ENCODE peak calls at places on chromosomes 7 and 10, in ten cellular contexts. One of them, this sample, is unnamed.

GRCh38 chr7:30884881-30885280 is 26.8 kb upstream of the AQP1 start:
- DNase-seq in H54: no peak
- DNase-seq in kidney tubule cell: no peak
- DNase-seq in nephron progenitor cell: no peak
- DNase-seq in HEK293T: no peak
- DNase-seq in LoVo: no peak
- DNase-seq in thoracic aorta: no peak
- DNase-seq in SJSA1: no peak
- DNase-seq in ovary: no peak
- DNase-seq in GM12865: no peak
- DNase-seq in this sample: no peak

GRCh38 chr7:158821173-158822021 is 7.9 kb downstream of the ESYT2 start:
- DNase-seq in HEK293T: no peak
- DNase-seq in SJSA1: peak; percentile 69
- DNase-seq in thoracic aorta: no peak
- DNase-seq in kidney tubule cell: peak; percentile 75
- DNase-seq in LoVo: peak; percentile 88
- DNase-seq in nephron progenitor cell: no peak
- DNase-seq in ovary: no peak
- DNase-seq in H54: no peak
- DNase-seq in GM12865: no peak
- DNase-seq in this sample: peak; percentile 69

GRCh38 chr10:44280615-44281014 is 104.3 kb downstream of the CXCL12 start:
- DNase-seq in kidney tubule cell: no peak
- DNase-seq in thoracic aorta: no peak
- DNase-seq in GM12865: no peak
- DNase-seq in H54: no peak
- DNase-seq in HEK293T: no peak
- DNase-seq in SJSA1: no peak
- DNase-seq in ovary: no peak
- DNase-seq in nephron progenitor cell: no peak
- DNase-seq in LoVo: no peak
- DNase-seq in this sample: no peak

GRCh38 chr7:149125189-149125863 is 798 bp downstream of the ZNF425 start:
- DNase-seq in kidney tubule cell: peak; percentile 27
- DNase-seq in LoVo: no peak
- DNase-seq in H54: no peak
- DNase-seq in HEK293T: no peak
- DNase-seq in GM12865: no peak
- DNase-seq in ovary: no peak
- DNase-seq in nephron progenitor cell: no peak
- DNase-seq in thoracic aorta: no peak
- DNase-seq in SJSA1: no peak
- DNase-seq in this sample: no peak

GRCh38 chr7:111867348-111867931 is 305.1 kb upstream of the IMMP2L start:
- DNase-seq in nephron progenitor cell: no peak
- DNase-seq in ovary: no peak
- DNase-seq in kidney tubule cell: no peak
- DNase-seq in LoVo: no peak
- DNase-seq in H54: no peak
- DNase-seq in GM12865: no peak
- DNase-seq in thoracic aorta: no peak
- DNase-seq in HEK293T: no peak
- DNase-seq in SJSA1: no peak
- DNase-seq in this sample: no peak

GRCh38 chr10:98364432-98365102 is 50.4 kb downstream of the PYROXD2 start:
- DNase-seq in SJSA1: no peak
- DNase-seq in ovary: no peak
- DNase-seq in nephron progenitor cell: no peak
- DNase-seq in thoracic aorta: no peak
- DNase-seq in LoVo: no peak
- DNase-seq in HEK293T: no peak
- DNase-seq in GM12865: no peak
- DNase-seq in kidney tubule cell: no peak
- DNase-seq in H54: no peak
- DNase-seq in this sample: no peak

GRCh38 chr7:117171106-117171505 is 151.8 kb downstream of the WNT2 start:
- DNase-seq in nephron progenitor cell: no peak
- DNase-seq in H54: no peak
- DNase-seq in HEK293T: peak; percentile 22
- DNase-seq in ovary: no peak
- DNase-seq in SJSA1: no peak
- DNase-seq in kidney tubule cell: no peak
- DNase-seq in LoVo: no peak
- DNase-seq in thoracic aorta: no peak
- DNase-seq in GM12865: no peak
- DNase-seq in this sample: no peak

GRCh38 chr7:78420001-78420400 is 621.4 kb downstream of the PHTF2 start:
- DNase-seq in SJSA1: no peak
- DNase-seq in GM12865: no peak
- DNase-seq in H54: no peak
- DNase-seq in ovary: no peak
- DNase-seq in LoVo: no peak
- DNase-seq in kidney tubule cell: no peak
- DNase-seq in nephron progenitor cell: no peak
- DNase-seq in thoracic aorta: no peak
- DNase-seq in HEK293T: no peak
- DNase-seq in this sample: no peak

GRCh38 chr7:7210475-7211237 is 28.3 kb downstream of the C1GALT1 start:
- DNase-seq in HEK293T: no peak
- DNase-seq in H54: no peak
- DNase-seq in ovary: no peak
- DNase-seq in kidney tubule cell: no peak
- DNase-seq in GM12865: no peak
- DNase-seq in SJSA1: no peak
- DNase-seq in LoVo: no peak
- DNase-seq in nephron progenitor cell: no peak
- DNase-seq in thoracic aorta: no peak
- DNase-seq in this sample: no peak

GRCh38 chr7:149209518-149210269 is 14.3 kb downstream of the ZNF282 start:
- DNase-seq in H54: peak; percentile 95
- DNase-seq in kidney tubule cell: peak; percentile 76
- DNase-seq in thoracic aorta: no peak
- DNase-seq in GM12865: peak; percentile 79
- DNase-seq in nephron progenitor cell: peak; percentile 60
- DNase-seq in SJSA1: peak; percentile 62
- DNase-seq in LoVo: no peak
- DNase-seq in ovary: no peak
- DNase-seq in HEK293T: peak; percentile 87
- DNase-seq in this sample: peak; percentile 65

GRCh38 chr10:43278216-43278615 is 11.4 kb upstream of the RASGEF1A start:
- DNase-seq in nephron progenitor cell: no peak
- DNase-seq in H54: no peak
- DNase-seq in GM12865: no peak
- DNase-seq in ovary: no peak
- DNase-seq in LoVo: no peak
- DNase-seq in SJSA1: no peak
- DNase-seq in kidney tubule cell: no peak
- DNase-seq in thoracic aorta: no peak
- DNase-seq in HEK293T: no peak
- DNase-seq in this sample: no peak

GRCh38 chr10:13830385-13830784 is 243.6 kb downstream of the PRPF18 start:
- DNase-seq in H54: no peak
- DNase-seq in SJSA1: no peak
- DNase-seq in thoracic aorta: no peak
- DNase-seq in ovary: no peak
- DNase-seq in kidney tubule cell: no peak
- DNase-seq in HEK293T: no peak
- DNase-seq in LoVo: no peak
- DNase-seq in nephron progenitor cell: no peak
- DNase-seq in GM12865: no peak
- DNase-seq in this sample: no peak

GRCh38 chr10:112768121-112768520 is 181.9 kb upstream of the TCF7L2 start:
- DNase-seq in thoracic aorta: no peak
- DNase-seq in LoVo: no peak
- DNase-seq in GM12865: no peak
- DNase-seq in nephron progenitor cell: no peak
- DNase-seq in kidney tubule cell: no peak
- DNase-seq in ovary: no peak
- DNase-seq in SJSA1: no peak
- DNase-seq in HEK293T: no peak
- DNase-seq in H54: no peak
- DNase-seq in this sample: no peak

This sample was measured in AG08395.